ENCODE peak calls at places on chromosomes 3 and 15, in six cellular contexts. D is GM12878, E is K562, C is HepG2, M is H1, T is SK-N-SH. B is an unnamed sample.

GRCh38 chr3:119834754-119835365 is 53.0 kb downstream of the NR1I2 start:
- DNase-seq in M (no peak), T (no peak), E (no peak), C (no peak), D (no peak), B (no peak)

GRCh38 chr3:133256787-133257483 is 142.9 kb upstream of the BFSP2 start:
- DNase-seq in E (no peak), M (no peak), C (no peak), T (no peak), D (peak; percentile 5), B (no peak)

GRCh38 chr3:70832811-70833509 is 520.5 kb upstream of the MDFIC2 start:
- DNase-seq in E (no peak), M (no peak), C (no peak), T (no peak), D (no peak), B (no peak)

GRCh38 chr3:153158961-153159735 is 2.9 kb upstream of the RAP2B start:
- DNase-seq in M (no peak), D (no peak), E (no peak), C (no peak), T (no peak), B (no peak)

GRCh38 chr15:35168464-35168863 is 83.4 kb upstream of the NANOGP8 start:
- DNase-seq in E (no peak), T (no peak), D (no peak), C (no peak), M (no peak), B (no peak)

GRCh38 chr3:172749201-172749965 is 1.1 kb upstream of the ECT2 start:
- DNase-seq in D (no peak), M (no peak), T (no peak), C (peak; percentile 88), E (no peak), B (peak; percentile 53)

GRCh38 chr15:45114076-45114750 is at the start of the genes DUOX2 and DUOXA2:
- DNase-seq in D (no peak), M (no peak), C (no peak), E (no peak), T (peak; percentile 66), B (no peak)

GRCh38 chr15:58314593-58315216 is 117.1 kb upstream of the LIPC start:
- DNase-seq in T (no peak), D (no peak), C (no peak), E (no peak), M (no peak), B (no peak)

GRCh38 chr15:35838422-35839150 is 292.6 kb upstream of the DPH6 start:
- DNase-seq in M (no peak), D (no peak), T (no peak), E (no peak), C (no peak), B (no peak)

GRCh38 chr15:60536314-60536713 is 57.4 kb upstream of the ICE2 start:
- DNase-seq in M (no peak), D (no peak), T (no peak), C (no peak), E (no peak), B (no peak)

GRCh38 chr3:105398407-105398806 is 31.7 kb downstream of the ALCAM start:
- DNase-seq in D (no peak), C (no peak), E (no peak), T (no peak), M (no peak), B (no peak)

GRCh38 chr3:146589899-146590508 is 15.1 kb downstream of the PLSCR5 start:
- DNase-seq in D (no peak), E (peak; percentile 22), T (peak; percentile 12), M (no peak), C (peak; percentile 52), B (peak; percentile 30)

GRCh38 chr3:113151475-113152031 is 59.8 kb upstream of the BOC start:
- DNase-seq in E (no peak), C (no peak), M (no peak), T (no peak), D (no peak), B (no peak)

GRCh38 chr15:35986072-35986666 is 440.2 kb upstream of the DPH6 start:
- DNase-seq in D (no peak), C (no peak), E (no peak), M (no peak), T (peak; percentile 4), B (no peak)

GRCh38 chr3:105786988-105787387 is 81.8 kb downstream of the CBLB start:
- DNase-seq in D (no peak), E (no peak), C (no peak), T (no peak), M (no peak), B (no peak)

GRCh38 chr3:33119891-33120290 is 6.1 kb downstream of the CRTAP start:
- DNase-seq in M (no peak), C (no peak), D (no peak), T (no peak), E (no peak), B (no peak)

GRCh38 chr3:55692958-55693558 is 206.0 kb upstream of the WNT5A start:
- DNase-seq in E (no peak), T (peak; percentile 29), D (no peak), C (no peak), M (no peak), B (no peak)

GRCh38 chr3:71253169-71253568 is 330.4 kb downstream of the FOXP1 start:
- DNase-seq in D (no peak), T (no peak), M (no peak), C (no peak), E (no peak), B (no peak)

GRCh38 chr3:46924921-46925584 is 47.5 kb downstream of the PTH1R start:
- DNase-seq in E (no peak), D (no peak), T (no peak), M (no peak), C (no peak), B (no peak)

GRCh38 chr15:43930556-43930955 is 103.8 kb downstream of the WDR76 start:
- DNase-seq in T (no peak), E (no peak), M (no peak), C (no peak), D (no peak), B (no peak)

GRCh38 chr3:10558726-10559125 is 53.3 kb upstream of the ATP2B2 start:
- DNase-seq in C (no peak), M (no peak), D (no peak), T (no peak), E (no peak), B (no peak)

GRCh38 chr15:99213187-99213811 is 36.1 kb downstream of the TTC23 start:
- DNase-seq in M (peak; percentile 79), C (peak; percentile 40), E (peak; percentile 48), D (peak; percentile 4), T (peak; percentile 66), B (peak; percentile 13)

GRCh38 chr3:194220776-194221735 is 85.1 kb downstream of the HES1 start:
- DNase-seq in C (no peak), E (no peak), T (no peak), D (no peak), M (no peak), B (no peak)

GRCh38 chr15:90174140-90174891 is 26.8 kb upstream of the SEMA4B start:
- DNase-seq in T (peak; percentile 89), M (no peak), E (no peak), D (no peak), C (no peak), B (no peak)

GRCh38 chr3:149475451-149476060 is 1.1 kb downstream of the TM4SF4 start:
- DNase-seq in E (no peak), C (no peak), D (no peak), T (no peak), M (no peak), B (no peak)

GRCh38 chr3:149471991-149472390 is 2.5 kb upstream of the TM4SF4 start:
- DNase-seq in C (no peak), D (no peak), T (no peak), M (no peak), E (no peak), B (no peak)

GRCh38 chr3:149473991-149474819 is at the start of gene TM4SF4:
- DNase-seq in C (peak; percentile 46), T (no peak), M (no peak), E (no peak), D (no peak), B (no peak)

GRCh38 chr3:149473314-149473990 is 1.0 kb upstream of the TM4SF4 start:
- DNase-seq in C (no peak), D (no peak), M (no peak), E (no peak), T (no peak), B (peak; percentile 89)

GRCh38 chr3:149472393-149472792 is 2.1 kb upstream of the TM4SF4 start:
- DNase-seq in T (no peak), E (no peak), M (no peak), C (no peak), D (no peak), B (no peak)
- TF ChIP-seq JUND in T (no peak), E (no peak), M (no peak), C (no peak), D (no peak), B (no peak)

DNA sequence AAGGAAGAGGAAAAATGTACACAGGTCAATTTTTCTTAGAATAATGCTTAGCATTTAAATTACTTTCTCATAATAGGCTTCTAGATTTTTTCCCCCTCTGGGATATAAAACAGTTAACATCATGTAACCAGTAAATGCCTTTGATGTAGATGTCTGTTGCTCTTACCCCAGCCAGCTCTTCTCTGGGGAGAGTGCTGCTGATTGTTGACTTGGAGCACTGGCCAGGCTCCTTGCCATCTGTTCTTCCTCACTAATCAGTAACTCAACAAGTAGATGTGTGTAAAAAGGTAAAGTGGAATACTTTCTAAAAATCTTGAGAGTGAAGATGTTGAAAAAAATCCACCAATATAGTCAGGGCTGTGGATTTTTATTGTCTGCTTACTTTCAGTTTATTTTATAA is 42.2 kb downstream of the RIOX2 start:
- DNase-seq in C (no peak), M (no peak), T (no peak), D (no peak), E (no peak), B (no peak)
- TF ChIP-seq JUND in C (no peak), M (no peak), T (no peak), D (no peak), E (no peak), B (no peak)

DNA sequence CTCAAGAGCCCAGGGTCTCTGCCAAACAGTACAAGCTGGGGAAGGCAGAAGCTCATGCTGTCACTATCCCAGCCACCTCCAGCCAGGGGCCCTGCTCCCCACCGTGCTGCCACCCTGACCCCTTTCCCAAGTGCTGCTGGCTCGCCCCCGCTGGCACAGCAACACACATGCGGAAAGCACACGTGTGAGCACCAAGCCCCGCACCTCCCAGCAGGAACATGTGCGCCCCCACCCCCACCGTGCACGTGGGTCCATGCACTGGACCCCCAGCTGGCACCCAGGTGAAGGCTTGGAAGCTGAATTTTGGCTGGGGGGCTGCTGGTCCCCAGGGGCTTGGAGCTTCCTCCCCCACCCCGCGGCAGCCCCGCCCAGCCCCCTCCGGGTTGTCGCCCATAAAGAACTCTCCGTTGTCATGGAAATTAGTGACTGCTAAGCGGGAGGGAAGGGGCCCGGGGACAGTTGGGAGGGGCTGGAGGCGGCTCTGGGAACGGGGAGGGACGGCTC is 703 bp downstream of the CAMKV start:
- DNase-seq in E (peak; percentile 46), M (peak; percentile 76), D (no peak), C (no peak), T (peak; percentile 82), B (no peak)
- TF ChIP-seq JUND in E (no peak), M (no peak), D (no peak), C (no peak), T (no peak), B (no peak)

GRCh38 chr3:28317438-28318022 is 31.0 kb upstream of the ZCWPW2 start:
- DNase-seq in C (peak; percentile 57), E (peak; percentile 48), M (no peak), T (peak; percentile 33), D (no peak), B (peak; percentile 29)
- TF ChIP-seq JUND in C (no peak), E (no peak), M (no peak), T (no peak), D (no peak), B (no peak)